ENCODE peak calls at places on chromosome 16, in seven cellular contexts. One of them, this sample, is unnamed.

GRCh38 chr16:29649560-29650494 is 13.2 kb upstream of the SPN start:
- DNase-seq in 8988T: no peak
- DNase-seq in NCI-H1417: peak; percentile 23
- DNase-seq in M059J: no peak
- DNase-seq in GM04503: no peak
- DNase-seq in nephron progenitor cell: no peak
- DNase-seq in anterior cingulate cortex: no peak
- DNase-seq in this sample: no peak

GRCh38 chr16:81995651-81996050 is 15.6 kb downstream of the SDR42E1 start:
- DNase-seq in 8988T: no peak
- DNase-seq in NCI-H1417: no peak
- DNase-seq in M059J: peak; percentile 64
- DNase-seq in GM04503: no peak
- DNase-seq in nephron progenitor cell: no peak
- DNase-seq in anterior cingulate cortex: no peak
- DNase-seq in this sample: no peak

GRCh38 chr16:88412766-88413165 is 30.0 kb downstream of the ZNF469 start:
- DNase-seq in 8988T: no peak
- DNase-seq in NCI-H1417: no peak
- DNase-seq in M059J: no peak
- DNase-seq in GM04503: no peak
- DNase-seq in nephron progenitor cell: no peak
- DNase-seq in anterior cingulate cortex: no peak
- DNase-seq in this sample: no peak

GRCh38 chr16:50530277-50531236 is 17.6 kb upstream of the NKD1 start:
- DNase-seq in 8988T: no peak
- DNase-seq in NCI-H1417: no peak
- DNase-seq in M059J: no peak
- DNase-seq in GM04503: no peak
- DNase-seq in nephron progenitor cell: no peak
- DNase-seq in anterior cingulate cortex: no peak
- DNase-seq in this sample: peak; percentile 44

GRCh38 chr16:1701216-1701878 is 4.6 kb upstream of the MAPK8IP3 start:
- DNase-seq in 8988T: no peak
- DNase-seq in NCI-H1417: no peak
- DNase-seq in M059J: no peak
- DNase-seq in GM04503: no peak
- DNase-seq in nephron progenitor cell: no peak
- DNase-seq in anterior cingulate cortex: no peak
- DNase-seq in this sample: no peak

GRCh38 chr16:2689968-2690830 is 7.9 kb downstream of the KCTD5 start:
- DNase-seq in 8988T: no peak
- DNase-seq in NCI-H1417: no peak
- DNase-seq in M059J: no peak
- DNase-seq in GM04503: no peak
- DNase-seq in nephron progenitor cell: no peak
- DNase-seq in anterior cingulate cortex: no peak
- DNase-seq in this sample: no peak

GRCh38 chr16:23155445-23156049 is 6.3 kb upstream of the USP31 start:
- DNase-seq in 8988T: no peak
- DNase-seq in NCI-H1417: no peak
- DNase-seq in M059J: no peak
- DNase-seq in GM04503: no peak
- DNase-seq in nephron progenitor cell: no peak
- DNase-seq in anterior cingulate cortex: no peak
- DNase-seq in this sample: no peak

GRCh38 chr16:5678371-5678770 is 580.8 kb upstream of the EEF2KMT start:
- DNase-seq in 8988T: no peak
- DNase-seq in NCI-H1417: no peak
- DNase-seq in M059J: peak; percentile 22
- DNase-seq in GM04503: no peak
- DNase-seq in nephron progenitor cell: peak; percentile 65
- DNase-seq in anterior cingulate cortex: no peak
- DNase-seq in this sample: no peak

GRCh38 chr16:24504467-24505345 is 34.7 kb upstream of the RBBP6 start:
- DNase-seq in 8988T: peak; percentile 30
- DNase-seq in NCI-H1417: peak; percentile 34
- DNase-seq in M059J: peak; percentile 69
- DNase-seq in GM04503: no peak
- DNase-seq in nephron progenitor cell: peak; percentile 65
- DNase-seq in anterior cingulate cortex: peak; percentile 51
- DNase-seq in this sample: peak; percentile 73

GRCh38 chr16:70377782-70378181 is 31.1 kb downstream of the DDX19A start:
- DNase-seq in 8988T: no peak
- DNase-seq in NCI-H1417: no peak
- DNase-seq in M059J: no peak
- DNase-seq in GM04503: no peak
- DNase-seq in nephron progenitor cell: no peak
- DNase-seq in anterior cingulate cortex: no peak
- DNase-seq in this sample: no peak

GRCh38 chr16:978403-978802 is 3.2 kb upstream of the SOX8 start:
- DNase-seq in 8988T: no peak
- DNase-seq in NCI-H1417: no peak
- DNase-seq in M059J: no peak
- DNase-seq in GM04503: no peak
- DNase-seq in nephron progenitor cell: no peak
- DNase-seq in anterior cingulate cortex: no peak
- DNase-seq in this sample: no peak

GRCh38 chr16:17362946-17363345 is 107.8 kb downstream of the XYLT1 start:
- DNase-seq in 8988T: no peak
- DNase-seq in NCI-H1417: no peak
- DNase-seq in M059J: peak; percentile 47
- DNase-seq in GM04503: no peak
- DNase-seq in nephron progenitor cell: no peak
- DNase-seq in anterior cingulate cortex: no peak
- DNase-seq in this sample: no peak

GRCh38 chr16:50261707-50262235 is 4.6 kb upstream of the ADCY7 start:
- DNase-seq in 8988T: no peak
- DNase-seq in NCI-H1417: no peak
- DNase-seq in M059J: no peak
- DNase-seq in GM04503: no peak
- DNase-seq in nephron progenitor cell: no peak
- DNase-seq in anterior cingulate cortex: no peak
- DNase-seq in this sample: peak; percentile 2

GRCh38 chr16:16140537-16140936 is 82.8 kb downstream of the ABCC6 start:
- DNase-seq in 8988T: no peak
- DNase-seq in NCI-H1417: no peak
- DNase-seq in M059J: no peak
- DNase-seq in GM04503: no peak
- DNase-seq in nephron progenitor cell: no peak
- DNase-seq in anterior cingulate cortex: no peak
- DNase-seq in this sample: no peak

GRCh38 chr16:29983420-29984136 is 9.9 kb downstream of the TAOK2 start:
- DNase-seq in 8988T: no peak
- DNase-seq in NCI-H1417: no peak
- DNase-seq in M059J: no peak
- DNase-seq in GM04503: peak; percentile 45
- DNase-seq in nephron progenitor cell: no peak
- DNase-seq in anterior cingulate cortex: no peak
- DNase-seq in this sample: no peak

GRCh38 chr16:35344012-35344762 is 1884.8 kb downstream of the TP53TG3F start:
- DNase-seq in 8988T: no peak
- DNase-seq in NCI-H1417: no peak
- DNase-seq in M059J: no peak
- DNase-seq in GM04503: no peak
- DNase-seq in nephron progenitor cell: no peak
- DNase-seq in anterior cingulate cortex: no peak
- DNase-seq in this sample: no peak

GRCh38 chr16:50848755-50849514 is 107.0 kb downstream of the CYLD start:
- DNase-seq in 8988T: no peak
- DNase-seq in NCI-H1417: no peak
- DNase-seq in M059J: no peak
- DNase-seq in GM04503: no peak
- DNase-seq in nephron progenitor cell: no peak
- DNase-seq in anterior cingulate cortex: no peak
- DNase-seq in this sample: no peak

GRCh38 chr16:47612711-47613110 is 151.6 kb downstream of the PHKB start:
- DNase-seq in 8988T: no peak
- DNase-seq in NCI-H1417: no peak
- DNase-seq in M059J: no peak
- DNase-seq in GM04503: no peak
- DNase-seq in nephron progenitor cell: no peak
- DNase-seq in anterior cingulate cortex: no peak
- DNase-seq in this sample: no peak